ENCODE peak calls at places on chromosomes 13 and 19, in ten cellular contexts. D is SK-N-SH, I is brain microvascular endothelial cell, K is left ventricle myocardium inferior, Q is tibial artery, C is adrenal gland, J is fibroblast of lung, T is right atrium auricular region, W is HL-60, V is BE2C. Z is an unnamed sample.
A peak's percentile ranks its signal among the peaks of the same experiment; 100 is the strongest.

GRCh38 chr19:33740811-33741396 is 55.8 kb upstream of the KCTD15 start:
- DNase-seq in Q (no peak), I (peak; percentile 32), D (no peak), V (no peak), J (peak; percentile 27), T (no peak), C (peak; percentile 26), K (no peak), W (peak; percentile 14), Z (no peak)

GRCh38 chr19:43624933-43625332 is 5.5 kb upstream of the ZNF428 start:
- DNase-seq in W (peak; percentile 72), K (peak; percentile 36), T (no peak), D (no peak), Q (no peak), J (no peak), V (no peak), C (peak; percentile 60), I (no peak), Z (no peak)

GRCh38 chr19:2014731-2015610 is 543 bp downstream of the BTBD2 start:
- DNase-seq in I (no peak), W (peak; percentile 37), V (peak; percentile 56), C (no peak), T (no peak), Q (peak; percentile 79), J (no peak), K (no peak), D (peak; percentile 59), Z (no peak)

GRCh38 chr13:99432637-99433542 is 68.4 kb upstream of the TM9SF2 start:
- DNase-seq in D (no peak), C (peak; percentile 87), J (peak; percentile 65), V (no peak), Q (peak; percentile 84), T (peak; percentile 87), I (peak; percentile 84), W (peak; percentile 55), K (peak; percentile 65), Z (peak; percentile 39)

GRCh38 chr19:47436712-47437401 is 17.5 kb upstream of the MEIS3 start:
- DNase-seq in D (peak; percentile 86), V (peak; percentile 88), J (peak; percentile 30), K (peak; percentile 68), I (peak; percentile 42), W (peak; percentile 52), Q (peak; percentile 78), T (peak; percentile 76), C (peak; percentile 82), Z (no peak)

GRCh38 chr13:99977334-99977911 is 4.2 kb upstream of the ZIC2 start:
- DNase-seq in D (peak; percentile 11), C (no peak), I (no peak), V (no peak), J (no peak), W (no peak), K (no peak), T (no peak), Q (no peak), Z (no peak)

GRCh38 chr13:94050686-94051085 is 428.8 kb downstream of the DCT start:
- DNase-seq in V (no peak), C (no peak), D (no peak), I (no peak), K (no peak), T (no peak), W (no peak), J (no peak), Q (no peak), Z (no peak)

GRCh38 chr19:46821512-46822359 is 28.9 kb downstream of the AP2S1 start:
- DNase-seq in I (no peak), V (no peak), K (peak; percentile 40), W (no peak), C (no peak), D (no peak), T (no peak), Q (no peak), J (no peak), Z (no peak)

GRCh38 chr19:57317503-57317902 is 2.8 kb upstream of the ZNF543 start:
- DNase-seq in I (no peak), C (no peak), D (peak; percentile 36), J (no peak), V (peak; percentile 21), Q (no peak), W (no peak), T (no peak), K (no peak), Z (no peak)

GRCh38 chr19:715347-715746 is 6.6 kb downstream of the PALM start:
- DNase-seq in K (no peak), W (no peak), V (no peak), C (no peak), D (no peak), T (no peak), Q (no peak), I (no peak), J (no peak), Z (no peak)

GRCh38 chr13:70630247-70630646 is 522.0 kb upstream of the KLHL1 start:
- DNase-seq in D (no peak), Q (no peak), W (no peak), V (no peak), T (no peak), I (peak; percentile 8), C (no peak), J (no peak), K (no peak), Z (no peak)

GRCh38 chr13:30898721-30899188 is 7.3 kb upstream of the MEDAG start:
- DNase-seq in J (peak; percentile 97), D (no peak), I (peak; percentile 99), W (no peak), K (no peak), V (no peak), C (peak; percentile 27), Q (peak; percentile 94), T (peak; percentile 83), Z (peak; percentile 92)

GRCh38 chr13:113758651-113759524 is at the start of gene TMEM255B:
- DNase-seq in I (peak; percentile 54), K (peak; percentile 89), W (no peak), V (peak; percentile 90), T (peak; percentile 83), C (peak; percentile 83), J (peak; percentile 66), D (peak; percentile 98), Q (peak; percentile 93), Z (no peak)

GRCh38 chr19:48230555-48231129 is 25.1 kb downstream of the CARD8 start:
- DNase-seq in K (no peak), I (no peak), D (no peak), Q (no peak), C (no peak), W (no peak), T (no peak), J (no peak), V (no peak), Z (no peak)

GRCh38 chr19:18795540-18795939 is 4.4 kb upstream of the COMP start:
- DNase-seq in T (peak; percentile 72), I (no peak), Q (no peak), V (peak; percentile 56), K (no peak), W (no peak), D (peak; percentile 82), C (no peak), J (peak; percentile 64), Z (no peak)
- H3K27me3 ChIP-seq in T (peaks cover 9% of the 10 kb centered on the region), I (peaks cover 57% of the 10 kb centered on the region), Q (no peaks in the 10 kb centered on the region), V (peaks cover 38% of the 10 kb centered on the region), K (peaks cover 98% of the 10 kb centered on the region), W (peaks cover 49% of the 10 kb centered on the region), D (peaks cover 26% of the 10 kb centered on the region), C (peaks cover 39% of the 10 kb centered on the region), J (peaks cover 31% of the 10 kb centered on the region), Z (peaks cover 19% of the 10 kb centered on the region)

DNA sequence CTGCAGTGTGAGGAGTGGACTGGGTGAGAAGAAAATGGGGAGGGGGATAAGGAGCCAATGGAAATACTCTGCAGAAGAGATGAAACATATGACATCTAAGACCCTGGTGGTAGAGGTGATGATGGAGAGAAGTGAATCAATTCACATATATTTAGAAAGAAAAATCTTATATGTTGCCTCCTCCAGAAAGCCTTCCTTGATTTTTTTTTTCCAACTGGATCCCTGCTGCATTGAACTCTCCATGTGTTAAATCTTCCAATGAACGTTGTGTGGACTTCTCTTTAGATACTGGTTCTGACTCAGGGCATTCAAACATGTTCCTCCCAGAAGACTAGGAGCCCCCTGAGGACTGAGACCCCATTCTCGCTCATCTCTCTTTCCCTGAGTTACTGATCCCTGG is 348.3 kb downstream of the TSHZ3 start:
- DNase-seq in W (no peak), J (no peak), C (no peak), V (no peak), K (no peak), Q (no peak), I (no peak), D (no peak), T (no peak), Z (no peak)
- TF ChIP-seq CTCF in W (no peak), J (no peak), C (no peak), V (no peak), K (no peak), Q (no peak), I (no peak), D (no peak), T (no peak), Z (no peak)

GRCh38 chr13:52004508-52005183 is 6.6 kb downstream of the ATP7B start:
- DNase-seq in V (no peak), J (no peak), W (no peak), C (no peak), Q (no peak), I (no peak), T (no peak), D (no peak), K (no peak), Z (no peak)
- H3K27me3 ChIP-seq in V (no peaks in the 10 kb centered on the region), J (no peaks in the 10 kb centered on the region), W (peaks cover 41% of the 10 kb centered on the region), C (no peaks in the 10 kb centered on the region), Q (no peaks in the 10 kb centered on the region), I (no peaks in the 10 kb centered on the region), T (no peaks in the 10 kb centered on the region), D (no peaks in the 10 kb centered on the region), K (no peaks in the 10 kb centered on the region), Z (peaks cover 1% of the 10 kb centered on the region)

GRCh38 chr19:51784922-51785690 is 9.9 kb upstream of the FPR3 start:
- DNase-seq in Q (peak; percentile 81), J (peak; percentile 71), V (no peak), D (no peak), T (peak; percentile 90), K (peak; percentile 63), C (peak; percentile 69), I (peak; percentile 32), W (peak; percentile 87), Z (no peak)

GRCh38 chr19:51786651-51787494 is 8.1 kb upstream of the FPR3 start:
- DNase-seq in Q (no peak), T (no peak), D (no peak), J (no peak), W (no peak), C (no peak), V (no peak), I (no peak), K (no peak), Z (no peak)

GRCh38 chr19:51779703-51780102 is 15.3 kb upstream of the FPR3 start:
- DNase-seq in T (no peak), I (no peak), Q (no peak), W (no peak), C (no peak), J (no peak), D (no peak), K (no peak), V (no peak), Z (no peak)

GRCh38 chr19:51784109-51784785 is 10.7 kb upstream of the FPR3 start:
- DNase-seq in V (no peak), K (no peak), C (no peak), Q (no peak), T (no peak), W (no peak), J (no peak), I (no peak), D (no peak), Z (no peak)

DNA sequence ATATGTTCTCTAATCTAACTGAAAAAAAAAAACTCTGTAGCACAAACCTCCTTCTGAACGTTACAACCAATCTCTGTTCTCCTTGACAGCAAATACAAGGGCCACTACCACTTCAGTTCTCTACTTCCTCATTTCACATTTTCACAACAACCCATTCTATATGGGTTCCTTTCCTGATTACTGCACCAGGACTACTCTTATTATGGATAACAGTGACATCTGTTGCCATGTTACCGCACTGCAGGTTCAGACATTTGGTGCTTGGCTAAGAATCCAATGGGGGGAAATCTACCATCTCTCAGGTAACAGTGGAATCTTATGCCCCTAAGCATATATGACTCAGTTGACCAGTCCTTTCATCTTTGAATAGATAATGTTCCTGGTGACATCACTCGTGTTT is 11.6 kb upstream of the FPR3 start:
- DNase-seq in K (no peak), Q (no peak), V (no peak), D (no peak), C (no peak), W (peak; percentile 54), I (peak; percentile 8), T (no peak), J (no peak), Z (no peak)
- TF ChIP-seq CTCF in K (peak; percentile 30), Q (no peak), V (peak; percentile 48), D (peak; percentile 58), C (no peak), W (peak; percentile 62), I (peak; percentile 47), T (no peak), J (peak; percentile 23), Z (no peak)